ENCODE peak calls at places on chromosomes 5 and 9, in five cellular contexts. One of them, this sample, is unnamed.

GRCh38 chr5:132019857-132020555 is 8.5 kb upstream of the ACSL6 start:
- DNase-seq in OCI-LY7: no peak
- DNase-seq in HCT116: no peak
- DNase-seq in mesenchymal stem cell: no peak
- DNase-seq in astrocyte: no peak
- DNase-seq in this sample: no peak

GRCh38 chr9:136845465-136846261 is 3.4 kb downstream of the AJM1 start:
- DNase-seq in OCI-LY7: no peak
- DNase-seq in HCT116: no peak
- DNase-seq in mesenchymal stem cell: no peak
- DNase-seq in astrocyte: no peak
- DNase-seq in this sample: no peak

GRCh38 chr5:55993628-55994501 is 898 bp downstream of the IL6ST start:
- DNase-seq in OCI-LY7: peak; percentile 35
- DNase-seq in HCT116: no peak
- DNase-seq in mesenchymal stem cell: peak; percentile 45
- DNase-seq in astrocyte: no peak
- DNase-seq in this sample: peak; percentile 62

GRCh38 chr5:57262533-57262932 is 88.7 kb downstream of the GPBP1 start:
- DNase-seq in OCI-LY7: no peak
- DNase-seq in HCT116: no peak
- DNase-seq in mesenchymal stem cell: no peak
- DNase-seq in astrocyte: no peak
- DNase-seq in this sample: no peak

GRCh38 chr5:83323557-83323956 is 148.0 kb upstream of the VCAN start:
- DNase-seq in OCI-LY7: no peak
- DNase-seq in HCT116: no peak
- DNase-seq in mesenchymal stem cell: no peak
- DNase-seq in astrocyte: no peak
- DNase-seq in this sample: no peak

GRCh38 chr5:59124983-59125960 is 542.4 kb downstream of the RAB3C start:
- DNase-seq in OCI-LY7: no peak
- DNase-seq in HCT116: no peak
- DNase-seq in mesenchymal stem cell: peak; percentile 48
- DNase-seq in astrocyte: no peak
- DNase-seq in this sample: peak; percentile 11

GRCh38 chr9:130986311-130986940 is 22.5 kb upstream of the LAMC3 start:
- DNase-seq in OCI-LY7: no peak
- DNase-seq in HCT116: no peak
- DNase-seq in mesenchymal stem cell: no peak
- DNase-seq in astrocyte: no peak
- DNase-seq in this sample: no peak

GRCh38 chr9:80932181-80932580 is 757.2 kb downstream of the TLE1 start:
- DNase-seq in OCI-LY7: no peak
- DNase-seq in HCT116: no peak
- DNase-seq in mesenchymal stem cell: no peak
- DNase-seq in astrocyte: no peak
- DNase-seq in this sample: no peak

GRCh38 chr5:177071671-177072385 is 14.9 kb upstream of the FGFR4 start:
- DNase-seq in OCI-LY7: peak; percentile 91
- DNase-seq in HCT116: peak; percentile 69
- DNase-seq in mesenchymal stem cell: peak; percentile 87
- DNase-seq in astrocyte: peak; percentile 52
- DNase-seq in this sample: peak; percentile 97

GRCh38 chr5:142206801-142207200 is 98.2 kb downstream of the NDFIP1 start:
- DNase-seq in OCI-LY7: no peak
- DNase-seq in HCT116: peak; percentile 15
- DNase-seq in mesenchymal stem cell: no peak
- DNase-seq in astrocyte: no peak
- DNase-seq in this sample: peak; percentile 53

GRCh38 chr5:176319827-176320554 is 41.6 kb downstream of the KIAA1191 start:
- DNase-seq in OCI-LY7: peak; percentile 5
- DNase-seq in HCT116: peak; percentile 10
- DNase-seq in mesenchymal stem cell: peak; percentile 14
- DNase-seq in astrocyte: no peak
- DNase-seq in this sample: no peak

GRCh38 chr5:31759925-31760324 is 121.0 kb downstream of the PDZD2 start:
- DNase-seq in OCI-LY7: no peak
- DNase-seq in HCT116: no peak
- DNase-seq in mesenchymal stem cell: no peak
- DNase-seq in astrocyte: no peak
- DNase-seq in this sample: no peak

GRCh38 chr9:306907-307306 is 92.2 kb downstream of the DOCK8 start:
- DNase-seq in OCI-LY7: peak; percentile 22
- DNase-seq in HCT116: no peak
- DNase-seq in mesenchymal stem cell: no peak
- DNase-seq in astrocyte: no peak
- DNase-seq in this sample: peak; percentile 69

GRCh38 chr9:134589748-134590147 is 51.9 kb upstream of the COL5A1 start:
- DNase-seq in OCI-LY7: no peak
- DNase-seq in HCT116: no peak
- DNase-seq in mesenchymal stem cell: no peak
- DNase-seq in astrocyte: no peak
- DNase-seq in this sample: no peak

GRCh38 chr9:7146582-7146981 is 388.8 kb downstream of the KDM4C start:
- DNase-seq in OCI-LY7: no peak
- DNase-seq in HCT116: no peak
- DNase-seq in mesenchymal stem cell: peak; percentile 26
- DNase-seq in astrocyte: no peak
- DNase-seq in this sample: no peak

GRCh38 chr5:113224605-113225065 is 210.2 kb downstream of the TSSK1B start:
- DNase-seq in OCI-LY7: no peak
- DNase-seq in HCT116: no peak
- DNase-seq in mesenchymal stem cell: peak; percentile 74
- DNase-seq in astrocyte: peak; percentile 81
- DNase-seq in this sample: no peak

GRCh38 chr9:6433405-6433804 is 20.4 kb downstream of the UHRF2 start:
- DNase-seq in OCI-LY7: no peak
- DNase-seq in HCT116: no peak
- DNase-seq in mesenchymal stem cell: peak; percentile 29
- DNase-seq in astrocyte: peak; percentile 73
- DNase-seq in this sample: no peak

GRCh38 chr5:84383816-84384603 is 670 bp downstream of the EDIL3 start:
- DNase-seq in OCI-LY7: no peak
- DNase-seq in HCT116: no peak
- DNase-seq in mesenchymal stem cell: peak; percentile 63
- DNase-seq in astrocyte: peak; percentile 60
- DNase-seq in this sample: no peak

GRCh38 chr9:15927131-15927530 is 374.3 kb downstream of the CCDC171 start:
- DNase-seq in OCI-LY7: no peak
- DNase-seq in HCT116: no peak
- DNase-seq in mesenchymal stem cell: no peak
- DNase-seq in astrocyte: peak; percentile 54
- DNase-seq in this sample: no peak

GRCh38 chr5:135832263-135832555 is 2.3 kb upstream of the SLC25A48 start:
- DNase-seq in OCI-LY7: no peak
- DNase-seq in HCT116: no peak
- DNase-seq in mesenchymal stem cell: no peak
- DNase-seq in astrocyte: no peak
- DNase-seq in this sample: no peak

GRCh38 chr9:125409217-125409636 is 147.6 kb downstream of the GAPVD1 start:
- DNase-seq in OCI-LY7: peak; percentile 33
- DNase-seq in HCT116: peak; percentile 86
- DNase-seq in mesenchymal stem cell: no peak
- DNase-seq in astrocyte: no peak
- DNase-seq in this sample: peak; percentile 52

GRCh38 chr5:34538026-34538672 is 118.0 kb upstream of the RAI14 start:
- DNase-seq in OCI-LY7: no peak
- DNase-seq in HCT116: no peak
- DNase-seq in mesenchymal stem cell: peak; percentile 20
- DNase-seq in astrocyte: no peak
- DNase-seq in this sample: peak; percentile 68

GRCh38 chr9:127449332-127449966 is 1.8 kb downstream of the RPL12 start:
- DNase-seq in OCI-LY7: peak; percentile 30
- DNase-seq in HCT116: no peak
- DNase-seq in mesenchymal stem cell: no peak
- DNase-seq in astrocyte: no peak
- DNase-seq in this sample: peak; percentile 51

GRCh38 chr5:65102826-65103673 is 334.3 kb downstream of the CWC27 start:
- DNase-seq in OCI-LY7: peak; percentile 82
- DNase-seq in HCT116: no peak
- DNase-seq in mesenchymal stem cell: peak; percentile 11
- DNase-seq in astrocyte: peak; percentile 62
- DNase-seq in this sample: no peak

GRCh38 chr5:140550147-140551079 is 3.0 kb downstream of the EIF4EBP3 start:
- DNase-seq in OCI-LY7: no peak
- DNase-seq in HCT116: no peak
- DNase-seq in mesenchymal stem cell: no peak
- DNase-seq in astrocyte: no peak
- DNase-seq in this sample: no peak

GRCh38 chr5:172444626-172445365 is 9.5 kb downstream of the SH3PXD2B start:
- DNase-seq in OCI-LY7: no peak
- DNase-seq in HCT116: no peak
- DNase-seq in mesenchymal stem cell: no peak
- DNase-seq in astrocyte: no peak
- DNase-seq in this sample: no peak

GRCh38 chr5:23483090-23483489 is 24.3 kb upstream of the PRDM9 start:
- DNase-seq in OCI-LY7: no peak
- DNase-seq in HCT116: no peak
- DNase-seq in mesenchymal stem cell: no peak
- DNase-seq in astrocyte: no peak
- DNase-seq in this sample: no peak

GRCh38 chr9:131382850-131383729 is 10.8 kb upstream of the PRRC2B start:
- DNase-seq in OCI-LY7: no peak
- DNase-seq in HCT116: no peak
- DNase-seq in mesenchymal stem cell: peak; percentile 79
- DNase-seq in astrocyte: peak; percentile 85
- DNase-seq in this sample: no peak

GRCh38 chr5:27093296-27093695 is 54.9 kb upstream of the CDH9 start:
- DNase-seq in OCI-LY7: no peak
- DNase-seq in HCT116: no peak
- DNase-seq in mesenchymal stem cell: no peak
- DNase-seq in astrocyte: no peak
- DNase-seq in this sample: no peak

GRCh38 chr5:60178101-60178500 is 284.6 kb upstream of the PDE4D start:
- DNase-seq in OCI-LY7: no peak
- DNase-seq in HCT116: no peak
- DNase-seq in mesenchymal stem cell: peak; percentile 5
- DNase-seq in astrocyte: peak; percentile 23
- DNase-seq in this sample: no peak

DNA sequence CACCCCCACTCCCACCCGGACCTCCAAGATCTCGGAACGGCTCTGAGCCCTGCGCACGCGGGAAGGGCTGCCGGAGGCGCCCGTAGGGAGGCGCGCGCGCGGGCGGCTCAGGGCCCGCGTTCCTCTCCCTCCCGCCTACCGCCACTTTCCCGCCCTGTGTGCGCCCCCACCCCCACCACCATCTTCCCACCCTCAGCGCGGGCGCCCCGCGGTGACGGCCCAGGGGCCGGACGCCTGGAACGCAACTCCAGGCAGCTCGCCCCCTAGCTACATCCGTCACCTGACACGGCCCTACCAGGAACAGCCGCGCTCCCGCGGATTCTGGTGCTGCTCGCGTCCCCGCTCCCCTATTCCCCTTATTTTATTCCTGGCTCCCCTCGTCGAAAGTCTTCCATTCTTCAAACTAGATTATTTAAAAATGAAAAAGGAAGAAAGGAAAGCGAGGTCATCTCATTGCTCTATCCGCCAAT is at the start of gene CDKN2B-AS1:
- DNase-seq in OCI-LY7: peak; percentile 92
- DNase-seq in HCT116: peak; percentile 65
- DNase-seq in mesenchymal stem cell: peak; percentile 89
- DNase-seq in astrocyte: peak; percentile 75
- DNase-seq in this sample: peak; percentile 95
- H2AFZ ChIP-seq in OCI-LY7: peak within 1 kb of the TSS; percentile 76
- H2AFZ ChIP-seq in HCT116: peak within 1 kb of the TSS; percentile 69
- H2AFZ ChIP-seq in mesenchymal stem cell: peak within 1 kb of the TSS; percentile 98
- H2AFZ ChIP-seq in astrocyte: peak within 1 kb of the TSS; percentile 82
- H2AFZ ChIP-seq in this sample: peak within 1 kb of the TSS; percentile 47

GRCh38 chr5:16528382-16528849 is 62.8 kb upstream of the ZNF622 start:
- DNase-seq in OCI-LY7: no peak
- DNase-seq in HCT116: no peak
- DNase-seq in mesenchymal stem cell: no peak
- DNase-seq in astrocyte: no peak
- DNase-seq in this sample: no peak
- H2AFZ ChIP-seq in OCI-LY7: no peak overlapping the region
- H2AFZ ChIP-seq in HCT116: no peak overlapping the region
- H2AFZ ChIP-seq in mesenchymal stem cell: no peak overlapping the region
- H2AFZ ChIP-seq in astrocyte: no peak overlapping the region
- H2AFZ ChIP-seq in this sample: no peak overlapping the region

GRCh38 chr5:73201547-73202513 is 28.8 kb downstream of the TMEM174 start:
- DNase-seq in OCI-LY7: peak; percentile 71
- DNase-seq in HCT116: peak; percentile 78
- DNase-seq in mesenchymal stem cell: peak; percentile 56
- DNase-seq in astrocyte: peak; percentile 32
- DNase-seq in this sample: peak; percentile 85
- H2AFZ ChIP-seq in OCI-LY7: peak overlapping the region; percentile 31
- H2AFZ ChIP-seq in HCT116: peak overlapping the region; percentile 75
- H2AFZ ChIP-seq in mesenchymal stem cell: no peak overlapping the region
- H2AFZ ChIP-seq in astrocyte: peak overlapping the region; percentile 49
- H2AFZ ChIP-seq in this sample: no peak overlapping the region

DNA sequence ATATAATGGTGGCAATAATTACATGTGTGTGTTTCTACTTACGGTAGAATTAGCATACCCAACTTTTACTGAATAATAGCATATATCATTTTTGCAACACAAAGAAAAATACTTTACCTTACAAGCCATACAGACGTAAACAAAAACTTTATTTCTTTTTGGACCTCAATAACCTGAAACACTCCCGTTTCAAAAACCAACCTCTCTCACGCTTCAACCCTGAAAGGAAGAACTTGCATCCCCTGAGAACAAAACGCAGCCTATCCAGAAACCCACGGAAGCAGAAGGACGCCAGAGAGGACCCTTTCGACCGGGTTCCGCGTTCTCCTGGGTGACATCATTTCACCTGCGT is at the start of gene RNF38:
- DNase-seq in OCI-LY7: no peak
- DNase-seq in HCT116: no peak
- DNase-seq in mesenchymal stem cell: no peak
- DNase-seq in astrocyte: no peak
- DNase-seq in this sample: peak; percentile 90
- H2AFZ ChIP-seq in OCI-LY7: peak within 1 kb of the TSS; percentile 91
- H2AFZ ChIP-seq in HCT116: no peak within 1 kb of the TSS
- H2AFZ ChIP-seq in mesenchymal stem cell: peak within 1 kb of the TSS; percentile 99
- H2AFZ ChIP-seq in astrocyte: peak within 1 kb of the TSS; percentile 79
- H2AFZ ChIP-seq in this sample: no peak within 1 kb of the TSS

DNA sequence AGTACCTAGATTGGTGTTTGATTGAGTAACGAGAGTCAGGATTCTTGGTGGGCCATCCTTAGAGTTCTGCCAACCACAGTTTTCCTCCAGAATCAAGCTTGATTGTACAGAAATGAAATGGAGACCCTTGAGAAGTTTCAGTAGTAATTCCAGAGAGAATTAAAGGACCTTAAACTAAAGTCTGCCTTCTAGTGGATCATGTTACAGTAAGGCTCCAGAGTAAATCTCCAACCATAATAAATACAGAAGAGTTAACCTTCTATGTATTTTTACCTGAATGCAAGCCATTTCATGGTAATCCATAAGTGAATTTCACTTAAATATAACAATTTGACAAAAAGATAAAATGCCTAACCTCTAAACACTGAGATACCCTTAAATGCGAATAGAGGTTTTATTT is 53.0 kb upstream of the CNTLN start:
- DNase-seq in OCI-LY7: no peak
- DNase-seq in HCT116: no peak
- DNase-seq in mesenchymal stem cell: no peak
- DNase-seq in astrocyte: no peak
- DNase-seq in this sample: no peak
- H2AFZ ChIP-seq in OCI-LY7: no peak overlapping the region
- H2AFZ ChIP-seq in HCT116: no peak overlapping the region
- H2AFZ ChIP-seq in mesenchymal stem cell: no peak overlapping the region
- H2AFZ ChIP-seq in astrocyte: no peak overlapping the region
- H2AFZ ChIP-seq in this sample: no peak overlapping the region

This sample was measured in Karpas-422.